ENCODE peak calls at places on chromosomes 12 and 14, in nine cellular contexts. C is AG10803, A is cardiac muscle cell, F is neural progenitor cell, I is type B pancreatic cell, Y is A549, L is cardiac fibroblast, M is nephron progenitor cell, K is natural killer cell. Q is an unnamed sample.

GRCh38 chr12:75892779-75893408 is 138.7 kb downstream of the PHLDA1 start:
- DNase-seq in C (peak), L (peak), A (peak), M (no peak), F (no peak), I (no peak), K (no peak), Y (no peak), Q (no peak)

GRCh38 chr14:92549853-92550244 is 36.3 kb downstream of the RIN3 start:
- DNase-seq in C (peak), L (peak), M (no peak), A (peak), K (no peak), Y (no peak), I (no peak), F (no peak), Q (no peak)

GRCh38 chr14:32986791-32987545 is 48.3 kb downstream of the NPAS3 start:
- DNase-seq in C (peak), I (no peak), K (no peak), M (peak), L (peak), F (peak), Y (no peak), A (peak), Q (no peak)

GRCh38 chr12:93913845-93914244 is 234.5 kb upstream of the PLXNC1 start:
- DNase-seq in L (peak), K (no peak), C (peak), Y (no peak), A (peak), M (no peak), F (no peak), I (no peak), Q (no peak)

GRCh38 chr12:113040722-113041168 is 15.8 kb upstream of the DTX1 start:
- DNase-seq in L (peak), I (no peak), K (no peak), Y (peak), M (no peak), C (peak), F (no peak), A (peak), Q (no peak)

GRCh38 chr14:36773136-36773540 is 111.5 kb downstream of the PAX9 start:
- DNase-seq in Y (peak), F (no peak), K (no peak), I (no peak), L (no peak), M (no peak), A (no peak), C (peak), Q (no peak)

GRCh38 chr12:6345319-6346071 is 3.6 kb upstream of the TNFRSF1A start:
- DNase-seq in L (peak), I (no peak), K (no peak), C (peak), Y (peak), A (peak), F (no peak), M (no peak), Q (no peak)

GRCh38 chr14:23562822-23563472 is 4.6 kb downstream of the AP1G2 start:
- DNase-seq in I (no peak), Y (peak), M (peak), A (peak), L (peak), F (peak), C (peak), K (peak), Q (peak)

GRCh38 chr12:106179086-106179485 is 40.3 kb upstream of the NUAK1 start:
- DNase-seq in Y (no peak), C (peak), L (no peak), I (no peak), K (no peak), F (peak), A (no peak), M (peak), Q (no peak)

GRCh38 chr12:76270657-76271358 is 77.4 kb downstream of the BBS10 start:
- DNase-seq in K (no peak), Y (no peak), F (no peak), L (peak), C (no peak), M (no peak), A (peak), I (no peak), Q (no peak)

GRCh38 chr14:41548666-41549065 is 58.0 kb upstream of the LRFN5 start:
- DNase-seq in F (no peak), L (peak), M (no peak), Y (no peak), K (no peak), I (no peak), A (peak), C (no peak), Q (no peak)

GRCh38 chr14:57526942-57527341 is 33.3 kb upstream of the CCDC198 start:
- DNase-seq in M (no peak), I (no peak), Y (peak), K (no peak), A (no peak), F (peak), C (no peak), L (no peak), Q (no peak)
- TF ChIP-seq CTCF in M (no peak), I (no peak), Y (no peak), K (no peak), A (no peak), F (peak), C (no peak), L (no peak), Q (no peak)

GRCh38 chr12:17079251-17079909 is 473.4 kb upstream of the LMO3 start:
- DNase-seq in F (no peak), M (no peak), I (no peak), L (no peak), C (no peak), K (no peak), A (no peak), Y (no peak), Q (no peak)
- TF ChIP-seq CTCF in F (peak), M (peak), I (peak), L (no peak), C (no peak), K (no peak), A (no peak), Y (peak), Q (no peak)

DNA sequence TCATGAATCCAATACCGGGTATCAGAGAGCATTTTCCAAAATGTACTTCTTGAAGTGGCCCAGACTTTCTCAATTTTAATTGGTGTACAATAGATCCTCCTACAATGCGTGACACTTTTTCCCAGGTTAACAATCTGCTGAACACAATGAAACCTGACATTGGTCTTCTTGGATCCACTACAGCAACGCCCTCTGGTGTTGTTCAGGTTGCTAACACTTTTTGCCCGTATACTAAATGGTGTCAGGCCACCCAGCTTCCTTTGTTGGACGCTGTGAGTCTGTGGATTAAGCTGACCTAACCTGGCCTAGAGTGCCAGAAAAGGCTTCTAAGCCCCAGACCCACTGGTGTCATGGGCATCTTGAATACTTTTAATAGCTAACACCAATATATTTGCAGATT is 89.2 kb downstream of the KCNK10 start:
- DNase-seq in K (no peak), Y (peak), M (no peak), F (peak), A (peak), I (no peak), C (no peak), L (peak), Q (no peak)
- TF ChIP-seq CTCF in K (no peak), Y (peak), M (peak), F (peak), A (peak), I (peak), C (no peak), L (no peak), Q (no peak)

GRCh38 chr14:105974902-105975301 is 448.5 kb downstream of the TMEM121 start:
- DNase-seq in C (no peak), F (no peak), A (no peak), L (no peak), M (no peak), Y (peak), K (peak), I (no peak), Q (no peak)
- TF ChIP-seq CTCF in C (no peak), F (no peak), A (no peak), L (no peak), M (no peak), Y (peak), K (peak), I (no peak), Q (no peak)

GRCh38 chr12:64273527-64274403 is 51.7 kb upstream of the KICS2 start:
- DNase-seq in F (peak), K (no peak), I (no peak), A (peak), L (peak), Y (peak), C (no peak), M (peak), Q (no peak)
- TF ChIP-seq CTCF in F (peak), K (no peak), I (peak), A (peak), L (peak), Y (no peak), C (peak), M (peak), Q (no peak)

GRCh38 chr12:47811070-47811391 is 8.7 kb downstream of the HDAC7 start:
- DNase-seq in F (no peak), L (no peak), C (no peak), I (no peak), A (no peak), K (no peak), M (no peak), Y (no peak), Q (no peak)
- TF ChIP-seq CTCF in F (no peak), L (no peak), C (no peak), I (no peak), A (no peak), K (no peak), M (no peak), Y (no peak), Q (no peak)

GRCh38 chr12:95205685-95206084 is 11.6 kb downstream of the FGD6 start:
- DNase-seq in K (no peak), A (peak), Y (peak), F (peak), C (peak), I (no peak), L (peak), M (no peak), Q (no peak)

GRCh38 chr12:95202691-95203476 is 14.4 kb downstream of the FGD6 start:
- DNase-seq in Y (no peak), I (no peak), M (no peak), C (peak), K (no peak), A (peak), L (peak), F (no peak), Q (no peak)

GRCh38 chr12:95205016-95205415 is 12.3 kb downstream of the FGD6 start:
- DNase-seq in Y (no peak), C (no peak), I (no peak), K (no peak), M (no peak), F (no peak), L (no peak), A (no peak), Q (no peak)

GRCh38 chr12:95203477-95203843 is 13.8 kb downstream of the FGD6 start:
- DNase-seq in C (no peak), A (no peak), I (no peak), L (no peak), M (no peak), K (no peak), F (no peak), Y (no peak), Q (no peak)

DNA sequence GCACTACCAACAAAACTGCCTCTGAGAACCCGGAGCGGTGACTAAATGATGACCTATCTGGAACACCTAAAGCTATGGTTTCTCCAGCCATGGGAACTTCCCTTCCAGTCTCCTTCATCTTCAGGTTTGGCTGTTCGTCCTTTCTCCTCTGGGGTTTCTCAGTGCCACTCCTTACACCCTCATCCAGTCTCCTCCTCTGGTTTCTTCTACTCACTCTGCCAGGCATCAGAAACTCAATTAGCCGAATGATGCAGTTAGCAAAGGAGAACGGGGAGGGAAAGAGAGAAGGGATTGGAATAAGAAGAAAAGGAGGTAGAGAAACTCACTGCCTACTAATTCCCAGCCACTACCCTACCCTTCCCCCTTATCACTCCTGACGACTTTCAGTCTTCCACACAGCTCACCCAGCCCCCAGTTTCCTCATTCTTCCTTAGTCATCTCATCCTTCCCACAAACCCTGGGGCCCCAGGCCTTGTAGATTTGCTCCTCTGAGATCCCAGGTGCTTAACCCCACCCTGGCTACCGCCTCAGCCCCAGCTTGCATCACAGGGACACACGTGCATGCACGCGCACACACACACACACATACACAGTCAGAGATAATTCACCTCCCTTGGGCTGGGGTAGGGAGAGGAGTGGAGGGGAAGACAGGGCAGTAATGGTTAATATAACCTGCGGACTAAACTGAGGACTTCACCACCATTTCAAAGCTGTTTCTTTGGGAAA is 13.0 kb downstream of the FGD6 start:
- DNase-seq in K (no peak), L (peak), F (peak), C (peak), A (peak), M (no peak), Y (peak), I (no peak), Q (no peak)
- TF ChIP-seq CTCF in K (no peak), L (no peak), F (no peak), C (no peak), A (no peak), M (no peak), Y (no peak), I (no peak), Q (no peak)

Q was measured in activated B cell treated with CpG ODN at 0.5 μM for 24 hours.